ENCODE peak calls at places on chromosomes 13 and 19, in nine cellular contexts. K, N, Y, G, J, R, I, W and S are unnamed samples. For H3K4me1, the result is how much of the 10 kb centered on the place peaks cover.

GRCh38 chr19:15631817-15632216 is 8.9 kb upstream of the CYP4F3 start:
- DNase-seq in K (no peak), N (peak), Y (no peak), G (no peak), J (peak), R (no peak), I (peak), W (no peak), S (no peak)

GRCh38 chr13:95378603-95379002 is 77.4 kb upstream of the ABCC4 start:
- DNase-seq in K (no peak), N (no peak), Y (no peak), G (no peak), J (no peak), R (no peak), I (no peak), W (no peak), S (no peak)

GRCh38 chr13:81927347-81927746 is 1586.4 kb upstream of the SPRY2 start:
- DNase-seq in K (no peak), N (no peak), Y (no peak), G (no peak), J (no peak), R (peak), I (no peak), W (no peak), S (no peak)

GRCh38 chr19:12333162-12334159 is at the start of gene ZNF563:
- DNase-seq in K (peak), N (peak), Y (peak), G (peak), J (peak), R (peak), I (peak), W (peak), S (peak)

GRCh38 chr19:54233941-54234340 is 8.6 kb downstream of the LILRA6 start:
- DNase-seq in K (peak), N (no peak), Y (no peak), G (no peak), J (no peak), R (no peak), I (no peak), W (no peak), S (no peak)

GRCh38 chr13:64688893-64689677 is 2541.1 kb downstream of the PCDH9 start:
- DNase-seq in K (no peak), N (no peak), Y (no peak), G (no peak), J (peak), R (no peak), I (no peak), W (no peak), S (no peak)

GRCh38 chr13:97205971-97206370 is 16.2 kb upstream of the MBNL2 start:
- DNase-seq in K (no peak), N (no peak), Y (no peak), G (no peak), J (peak), R (no peak), I (no peak), W (no peak), S (no peak)

GRCh38 chr13:21243045-21243842 is 66.8 kb downstream of the MRPL57 start:
- DNase-seq in K (no peak), N (peak), Y (no peak), G (no peak), J (no peak), R (no peak), I (no peak), W (no peak), S (no peak)

GRCh38 chr19:39705578-39706188 is 1.4 kb downstream of the LGALS14 start:
- DNase-seq in K (no peak), N (no peak), Y (no peak), G (no peak), J (no peak), R (no peak), I (no peak), W (no peak), S (no peak)

GRCh38 chr13:19155321-19155861 is 26.2 kb downstream of the TUBA3C start:
- DNase-seq in K (no peak), N (no peak), Y (no peak), G (no peak), J (no peak), R (no peak), I (no peak), W (no peak), S (no peak)

GRCh38 chr13:82627183-82627582 is 1255.1 kb downstream of the SLITRK1 start:
- DNase-seq in K (no peak), N (no peak), Y (no peak), G (no peak), J (peak), R (no peak), I (no peak), W (no peak), S (no peak)

GRCh38 chr13:67226686-67227085 is 3.5 kb downstream of the PCDH9 start:
- DNase-seq in K (no peak), N (no peak), Y (no peak), G (no peak), J (no peak), R (no peak), I (no peak), W (no peak), S (no peak)

DNA sequence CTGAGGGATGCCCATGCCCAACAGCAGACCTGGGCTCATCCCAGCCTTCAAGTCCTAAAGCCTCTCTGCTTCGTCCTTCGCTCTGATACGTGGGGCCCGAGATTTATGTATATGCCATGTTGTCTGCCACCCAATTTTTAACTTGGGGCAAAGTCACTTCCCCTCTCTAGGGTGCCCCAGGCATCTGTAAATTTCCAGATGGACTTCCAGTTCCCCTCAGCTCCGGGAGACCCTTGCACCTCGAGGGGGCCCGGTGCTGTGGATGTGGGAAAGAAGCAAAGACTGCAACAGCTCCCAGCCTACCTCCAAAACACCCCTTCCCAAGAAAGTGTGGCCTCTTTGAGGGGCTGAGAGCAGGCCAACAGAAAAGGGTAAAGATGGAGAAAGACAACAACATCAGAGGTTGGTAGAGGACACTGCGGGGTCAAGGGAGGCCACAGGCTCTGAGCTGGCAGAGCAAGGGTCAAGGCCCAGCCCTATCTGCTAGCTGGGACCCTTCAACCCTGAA is 97.4 kb downstream of the STK24 start:
- DNase-seq in K (no peak), N (no peak), Y (no peak), G (no peak), J (no peak), R (no peak), I (no peak), W (no peak), S (no peak)
- H3K4me1 ChIP-seq in K (under half), N (under half), Y (under half), G (under half), J (under half), R (half or more), I (under half), W (under half), S (under half)

DNA sequence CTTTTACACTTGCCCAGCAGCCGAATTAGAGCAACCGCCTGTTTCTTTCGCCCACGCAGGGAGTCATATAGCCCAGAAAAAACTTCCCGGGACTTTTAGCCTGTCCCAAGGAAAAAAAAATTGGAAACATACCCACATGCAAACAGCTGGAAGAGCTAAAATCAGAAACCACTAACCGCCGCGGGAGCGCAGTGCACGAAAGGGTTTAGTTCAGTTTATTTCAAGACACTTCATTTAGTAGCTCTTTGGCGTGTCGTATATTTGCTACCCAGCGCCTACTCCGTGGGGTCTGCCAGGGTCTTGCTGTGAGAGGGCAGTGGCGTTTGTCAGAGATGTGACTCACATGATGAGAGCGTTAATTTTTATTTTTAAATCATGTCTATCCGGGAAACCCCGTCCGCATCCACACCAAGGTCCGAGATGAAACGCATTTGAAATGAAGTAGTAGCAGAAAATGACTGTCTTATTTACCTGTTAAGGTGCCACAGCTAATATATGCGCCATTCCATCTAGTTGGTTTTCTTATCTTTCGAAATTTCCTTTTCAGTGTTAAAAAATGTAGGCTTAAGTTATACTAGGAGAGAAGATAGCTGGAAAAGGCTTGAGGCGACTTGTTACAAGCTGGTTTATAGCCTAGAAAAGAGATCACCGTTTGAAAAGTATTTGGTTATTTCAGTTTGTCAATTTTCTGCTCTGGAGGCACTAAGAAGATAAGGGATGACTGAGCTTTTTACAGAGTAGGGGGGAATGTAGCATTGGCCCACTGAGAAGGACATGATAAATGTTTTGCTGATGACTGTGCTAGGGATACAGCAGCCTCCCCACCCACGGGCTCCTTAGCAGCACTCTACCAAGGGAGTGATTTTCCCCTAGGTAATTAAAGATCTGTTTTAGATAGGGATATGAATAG is 1.7 kb downstream of the KLF5 start:
- DNase-seq in K (no peak), N (peak), Y (no peak), G (peak), J (peak), R (no peak), I (no peak), W (no peak), S (no peak)
- H3K4me3 ChIP-seq in K (peak), N (peak), Y (peak), G (peak), J (peak), R (peak), I (no peak), W (peak), S (peak)

DNA sequence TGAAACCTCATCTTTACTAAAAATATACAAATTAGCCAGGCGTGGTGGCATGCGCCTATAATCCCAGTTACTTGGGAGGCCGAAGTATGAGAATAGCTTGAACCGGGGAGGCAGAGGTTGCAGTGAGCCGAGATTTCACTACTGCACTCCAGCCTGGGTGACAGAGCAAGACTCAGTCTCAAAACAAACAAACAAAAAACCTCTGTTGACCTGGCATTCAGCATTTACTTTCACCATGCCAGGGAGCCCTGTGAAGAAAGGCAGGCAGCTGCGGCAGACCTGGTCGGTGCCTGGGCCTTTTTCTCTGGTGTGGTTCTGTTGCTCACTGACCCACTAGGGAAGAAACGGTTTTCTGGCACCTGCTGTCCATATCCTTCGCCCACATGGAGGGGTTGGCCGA is 49.8 kb downstream of the DNM2 start:
- DNase-seq in K (no peak), N (no peak), Y (no peak), G (no peak), J (no peak), R (no peak), I (no peak), W (no peak), S (no peak)
- H3K4me1 ChIP-seq in K (under half), N (under half), Y (under half), G (under half), J (under half), R (under half), I (under half), W (under half), S (under half)

GRCh38 chr19:9935409-9936062 is 779 bp downstream of the OLFM2 start:
- DNase-seq in K (no peak), N (no peak), Y (no peak), G (no peak), J (no peak), R (no peak), I (no peak), W (no peak), S (no peak)
- H3K4me3 ChIP-seq in K (peak), N (no peak), Y (no peak), G (peak), J (peak), R (peak), I (no peak), W (peak), S (peak)